ENCODE peak calls at places on chromosome 7, in six cellular contexts. Y is OCI-LY7, G is IMR-90, U is neural progenitor cell, K is hepatocyte, E is mammary epithelial cell. C is an unnamed sample.

GRCh38 chr7:88200793-88201192 is 19.0 kb downstream of the SRI start:
- DNase-seq in Y (no peak), G (no peak), U (peak), K (no peak), E (no peak), C (no peak)

GRCh38 chr7:130342701-130343380 is 1.8 kb upstream of the CPA5 start:
- DNase-seq in Y (no peak), G (no peak), U (no peak), K (no peak), E (no peak), C (no peak)

GRCh38 chr7:12640299-12641096 is 46.9 kb upstream of the ARL4A start:
- DNase-seq in Y (no peak), G (no peak), U (no peak), K (no peak), E (no peak), C (no peak)

GRCh38 chr7:4798706-4799235 is 23.3 kb downstream of the AP5Z1 start:
- DNase-seq in Y (no peak), G (no peak), U (no peak), K (no peak), E (no peak), C (no peak)

GRCh38 chr7:49245062-49245461 is 320.7 kb downstream of the CDC14C start:
- DNase-seq in Y (no peak), G (no peak), U (no peak), K (no peak), E (no peak), C (no peak)

GRCh38 chr7:117489911-117490310 is 10.1 kb downstream of the CFTR start:
- DNase-seq in Y (no peak), G (no peak), U (no peak), K (peak), E (no peak), C (no peak)

GRCh38 chr7:32670105-32670504 is 174.8 kb downstream of the AVL9 start:
- DNase-seq in Y (no peak), G (peak), U (peak), K (peak), E (peak), C (no peak)

GRCh38 chr7:75039166-75039565 is 34.4 kb downstream of the RCC1L start:
- DNase-seq in Y (no peak), G (peak), U (no peak), K (no peak), E (peak), C (peak)

GRCh38 chr7:83514977-83515376 is 134.0 kb downstream of the SEMA3E start:
- DNase-seq in Y (no peak), G (no peak), U (no peak), K (no peak), E (no peak), C (no peak)

DNA sequence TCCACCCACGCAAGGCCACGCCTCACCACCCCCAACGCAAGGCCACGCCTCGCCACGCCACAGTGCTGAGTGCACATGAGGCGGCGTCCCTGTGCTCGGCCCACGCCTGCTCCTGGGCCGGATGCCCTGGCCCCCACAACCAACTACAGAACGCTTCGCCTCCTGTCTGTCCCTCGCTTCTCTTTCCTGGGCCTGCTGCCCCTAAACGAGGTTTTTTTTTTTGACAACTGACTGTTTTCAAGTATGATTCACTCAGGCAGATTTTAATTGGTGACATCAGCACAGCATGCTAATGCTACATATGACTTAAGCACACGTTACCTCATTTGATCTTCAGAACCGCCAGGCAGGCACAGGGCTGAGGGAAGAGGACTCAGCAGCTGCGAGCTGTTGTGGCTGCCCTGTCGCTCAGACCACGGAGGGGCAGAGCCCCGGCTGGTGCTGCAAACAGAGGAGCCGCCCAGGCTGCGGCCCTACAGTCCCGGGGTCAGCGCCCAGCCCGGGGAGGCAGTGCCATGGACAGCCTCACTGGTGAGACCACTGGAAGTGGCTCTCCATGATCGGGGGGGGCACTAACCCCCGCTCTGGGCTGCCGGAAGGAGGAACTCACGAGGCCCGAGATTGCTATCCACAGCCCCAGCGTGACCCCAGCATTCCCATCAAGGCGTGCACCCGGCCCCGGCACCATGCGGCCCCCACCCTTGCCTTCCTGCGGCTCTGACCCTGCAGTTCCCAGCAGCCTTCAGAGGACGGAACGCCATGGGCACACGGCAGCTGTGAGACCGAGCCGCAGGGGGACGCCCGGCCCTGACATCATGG is 212.8 kb downstream of the MAD1L1 start:
- DNase-seq in Y (no peak), G (peak), U (no peak), K (peak), E (no peak), C (peak)
- H2AFZ ChIP-seq in Y (no peak), G (peak), U (no peak), K (no peak), E (no peak), C (peak)

GRCh38 chr7:158864833-158865232 is 8.5 kb downstream of the DYNC2I1 start:
- DNase-seq in Y (no peak), G (no peak), U (no peak), K (no peak), E (no peak), C (no peak)

GRCh38 chr7:158861936-158862704 is 5.8 kb downstream of the DYNC2I1 start:
- DNase-seq in Y (no peak), G (no peak), U (no peak), K (no peak), E (no peak), C (no peak)

GRCh38 chr7:158865462-158865922 is 9.1 kb downstream of the DYNC2I1 start:
- DNase-seq in Y (no peak), G (no peak), U (no peak), K (peak), E (no peak), C (no peak)

GRCh38 chr7:158864507-158864820 is 8.1 kb downstream of the DYNC2I1 start:
- DNase-seq in Y (no peak), G (no peak), U (no peak), K (no peak), E (no peak), C (no peak)

GRCh38 chr7:158863611-158864506 is 7.5 kb downstream of the DYNC2I1 start:
- DNase-seq in Y (no peak), G (peak), U (peak), K (peak), E (peak), C (peak)
- H2AFZ ChIP-seq in Y (no peak), G (peak), U (no peak), K (peak), E (peak), C (peak)

DNA sequence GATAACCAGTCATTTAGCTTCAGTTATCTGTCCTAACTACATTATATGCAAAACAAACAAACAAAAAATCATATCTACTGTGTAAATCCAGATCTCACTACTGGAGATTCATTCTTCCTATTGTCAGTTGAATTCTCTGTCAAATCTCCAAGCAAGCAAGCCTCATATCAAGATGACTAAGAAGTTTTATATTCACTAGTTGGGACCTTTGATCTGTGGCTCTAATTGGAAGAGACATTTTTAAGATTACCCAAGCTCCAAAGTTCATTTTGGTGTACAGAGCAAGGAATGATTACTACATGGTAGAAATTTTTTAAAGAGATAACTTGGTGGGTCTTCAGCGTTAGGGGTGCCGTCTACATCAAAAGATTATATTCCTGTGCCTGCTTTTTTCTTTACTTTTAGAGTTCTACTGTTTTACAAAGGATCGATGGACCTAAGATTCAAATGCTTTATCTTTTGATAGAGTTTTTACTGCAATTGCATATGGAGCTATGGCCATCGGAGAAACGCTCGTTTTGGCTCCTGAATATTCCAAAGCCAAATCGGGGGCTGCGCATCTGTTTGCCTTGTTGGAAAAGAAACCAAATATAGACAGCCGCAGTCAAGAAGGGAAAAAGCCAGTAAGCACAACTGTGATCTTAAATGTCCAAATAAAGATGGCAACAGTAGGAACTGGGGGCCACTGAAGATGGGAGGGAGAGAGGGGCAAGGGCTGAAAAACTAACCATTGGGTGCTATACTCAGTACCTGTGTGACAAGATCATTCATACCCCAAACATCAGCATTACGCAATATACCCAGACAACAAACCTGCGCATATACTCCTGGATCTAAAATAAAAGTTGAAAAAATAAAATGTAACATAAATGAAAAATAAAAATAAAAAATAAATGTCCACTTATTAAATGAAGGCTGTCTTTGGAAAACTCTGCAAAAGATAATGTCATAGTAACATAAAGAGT is 47.9 kb downstream of the SP8 start:
- DNase-seq in Y (no peak), G (no peak), U (no peak), K (peak), E (no peak), C (no peak)
- H2AFZ ChIP-seq in Y (no peak), G (no peak), U (no peak), K (no peak), E (no peak), C (no peak)

GRCh38 chr7:18455644-18456043 is 39.9 kb upstream of the HDAC9 start:
- DNase-seq in Y (no peak), G (no peak), U (no peak), K (no peak), E (no peak), C (no peak)

GRCh38 chr7:18458830-18459229 is 36.7 kb upstream of the HDAC9 start:
- DNase-seq in Y (no peak), G (no peak), U (no peak), K (no peak), E (peak), C (no peak)

GRCh38 chr7:18459439-18459838 is 36.1 kb upstream of the HDAC9 start:
- DNase-seq in Y (no peak), G (no peak), U (no peak), K (no peak), E (peak), C (no peak)

GRCh38 chr7:18459846-18460245 is 35.7 kb upstream of the HDAC9 start:
- DNase-seq in Y (no peak), G (no peak), U (no peak), K (no peak), E (no peak), C (no peak)

GRCh38 chr7:18457832-18458231 is 37.7 kb upstream of the HDAC9 start:
- DNase-seq in Y (no peak), G (no peak), U (no peak), K (no peak), E (peak), C (no peak)
- H2AFZ ChIP-seq in Y (peak), G (no peak), U (no peak), K (no peak), E (peak), C (no peak)

DNA sequence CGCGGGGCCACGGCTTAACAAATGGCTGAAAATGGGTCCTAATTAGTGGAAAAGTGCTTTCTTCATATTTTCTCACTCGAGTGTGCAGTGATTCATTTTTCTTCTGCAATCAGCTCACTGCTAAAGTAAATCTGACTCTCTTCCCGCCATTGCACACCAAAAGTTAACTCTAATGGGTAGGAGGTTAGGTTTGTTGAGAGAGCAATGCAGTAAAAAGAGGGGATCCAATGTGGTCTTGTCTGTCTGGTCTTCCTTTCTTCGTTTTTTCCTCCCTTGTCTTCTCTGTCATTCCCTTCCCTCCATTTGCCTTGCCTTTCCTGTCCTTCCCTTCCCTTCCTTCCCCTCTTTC is 4.6 kb downstream of the IKZF1 start:
- DNase-seq in Y (no peak), G (no peak), U (no peak), K (no peak), E (no peak), C (no peak)
- H2AFZ ChIP-seq in Y (peak), G (no peak), U (no peak), K (no peak), E (no peak), C (no peak)